ENCODE peak calls at places on chromosomes 12 and 14, in seven cellular contexts. D is heart right ventricle; Q is IMR-90; Y is central memory CD4-positive, alpha-beta T cell; R is pulmonary artery endothelial cell; J is breast epithelium; T is HepG2. L is an unnamed sample.

GRCh38 chr12:102454808-102455760 is 25.3 kb downstream of the IGF1 start:
- DNase-seq in R (no peak), J (no peak), T (peak; percentile 10), D (no peak), Q (peak; percentile 74), Y (no peak), L (no peak)

GRCh38 chr14:99809376-99809775 is 16.2 kb downstream of the EML1 start:
- DNase-seq in D (peak; percentile 80), Y (no peak), Q (peak; percentile 58), J (no peak), T (no peak), R (no peak), L (peak; percentile 95)

GRCh38 chr12:78534311-78534710 is 330.3 kb upstream of the SYT1 start:
- DNase-seq in Q (no peak), J (no peak), Y (no peak), D (no peak), R (no peak), T (no peak), L (no peak)

GRCh38 chr12:53659011-53659551 is 16.8 kb downstream of the ATP5MC2 start:
- DNase-seq in T (peak; percentile 96), J (peak; percentile 61), D (no peak), Y (no peak), R (peak; percentile 45), Q (peak; percentile 88), L (no peak)

GRCh38 chr12:57340104-57340503 is 89.1 kb upstream of the STAC3 start:
- DNase-seq in R (peak; percentile 13), D (no peak), J (no peak), Y (no peak), Q (peak; percentile 87), T (no peak), L (peak; percentile 17)

GRCh38 chr14:69713976-69714716 is 52.8 kb upstream of the SRSF5 start:
- DNase-seq in Y (no peak), J (no peak), R (no peak), D (no peak), Q (no peak), T (peak; percentile 85), L (no peak)

GRCh38 chr14:75254381-75254821 is 24.2 kb upstream of the FOS start:
- DNase-seq in Q (no peak), J (peak; percentile 78), R (no peak), Y (no peak), T (no peak), D (no peak), L (no peak)

GRCh38 chr12:11798856-11799530 is 149.5 kb downstream of the ETV6 start:
- DNase-seq in J (no peak), D (no peak), R (peak; percentile 97), Q (peak; percentile 88), T (peak; percentile 29), Y (no peak), L (peak; percentile 35)

GRCh38 chr12:34598851-34599529 is 576.7 kb downstream of the ALG10 start:
- DNase-seq in R (no peak), Y (no peak), J (no peak), Q (no peak), T (no peak), D (peak; percentile 1), L (no peak)

GRCh38 chr12:68113644-68114043 is 45.9 kb downstream of the IFNG start:
- DNase-seq in Q (no peak), J (no peak), Y (peak; percentile 11), R (no peak), D (no peak), T (no peak), L (no peak)

GRCh38 chr12:132560831-132561783 is 49.3 kb downstream of the LRCOL1 start:
- DNase-seq in Y (peak; percentile 54), R (peak; percentile 33), D (peak; percentile 60), J (no peak), T (peak; percentile 62), Q (peak; percentile 51), L (no peak)

GRCh38 chr12:116318738-116319050 is 41.2 kb upstream of the MED13L start:
- DNase-seq in R (no peak), Y (no peak), T (no peak), Q (no peak), D (no peak), J (no peak), L (no peak)

GRCh38 chr14:37247777-37248461 is 50.2 kb downstream of the MIPOL1 start:
- DNase-seq in J (no peak), T (no peak), D (no peak), Y (no peak), Q (no peak), R (no peak), L (no peak)

GRCh38 chr14:72476657-72477499 is 417.0 kb downstream of the DPF3 start:
- DNase-seq in Q (peak; percentile 53), D (no peak), T (no peak), Y (peak; percentile 31), J (no peak), R (no peak), L (peak; percentile 72)

GRCh38 chr14:80136358-80136757 is 74.9 kb downstream of the DIO2 start:
- DNase-seq in D (no peak), R (no peak), J (no peak), Q (peak; percentile 15), T (no peak), Y (no peak), L (no peak)

GRCh38 chr14:91356218-91356763 is 61.3 kb downstream of the CCDC88C start:
- DNase-seq in Y (no peak), Q (no peak), D (no peak), R (no peak), T (no peak), J (no peak), L (no peak)

L was measured in GM04504.